ENCODE peak calls at places on chromosomes 16 and 17, in ten cellular contexts. One of them, this sample, is unnamed.

GRCh38 chr17:71071837-71072236 is 902.5 kb downstream of the KCNJ2 start:
- DNase-seq in WERI-Rb-1: no peak
- DNase-seq in AG04450: peak; percentile 89
- DNase-seq in ascending aorta: no peak
- DNase-seq in lower lobe of right lung: no peak
- DNase-seq in kidney epithelial cell: peak; percentile 97
- DNase-seq in left lung: no peak
- DNase-seq in adrenal gland: peak; percentile 18
- DNase-seq in nephron progenitor cell: no peak
- DNase-seq in mesothelial cell of epicardium: no peak
- DNase-seq in this sample: no peak

GRCh38 chr17:57110579-57111367 is 25.7 kb downstream of the AKAP1 start:
- DNase-seq in WERI-Rb-1: no peak
- DNase-seq in AG04450: no peak
- DNase-seq in ascending aorta: no peak
- DNase-seq in lower lobe of right lung: no peak
- DNase-seq in kidney epithelial cell: no peak
- DNase-seq in left lung: no peak
- DNase-seq in adrenal gland: no peak
- DNase-seq in nephron progenitor cell: no peak
- DNase-seq in mesothelial cell of epicardium: no peak
- DNase-seq in this sample: no peak

GRCh38 chr17:1931759-1932579 is 93.2 kb downstream of the RTN4RL1 start:
- DNase-seq in WERI-Rb-1: no peak
- DNase-seq in AG04450: no peak
- DNase-seq in ascending aorta: no peak
- DNase-seq in lower lobe of right lung: no peak
- DNase-seq in kidney epithelial cell: peak; percentile 25
- DNase-seq in left lung: no peak
- DNase-seq in adrenal gland: no peak
- DNase-seq in nephron progenitor cell: peak; percentile 66
- DNase-seq in mesothelial cell of epicardium: no peak
- DNase-seq in this sample: no peak

GRCh38 chr17:41278176-41278955 is 2.9 kb downstream of the KRTAP9-7 start:
- DNase-seq in WERI-Rb-1: no peak
- DNase-seq in AG04450: no peak
- DNase-seq in ascending aorta: no peak
- DNase-seq in lower lobe of right lung: no peak
- DNase-seq in kidney epithelial cell: peak; percentile 19
- DNase-seq in left lung: no peak
- DNase-seq in adrenal gland: no peak
- DNase-seq in nephron progenitor cell: no peak
- DNase-seq in mesothelial cell of epicardium: no peak
- DNase-seq in this sample: no peak

GRCh38 chr17:82943751-82944150 is 103.9 kb upstream of the ZNF750 start:
- DNase-seq in WERI-Rb-1: no peak
- DNase-seq in AG04450: no peak
- DNase-seq in ascending aorta: no peak
- DNase-seq in lower lobe of right lung: peak; percentile 17
- DNase-seq in kidney epithelial cell: no peak
- DNase-seq in left lung: peak; percentile 36
- DNase-seq in adrenal gland: no peak
- DNase-seq in nephron progenitor cell: no peak
- DNase-seq in mesothelial cell of epicardium: no peak
- DNase-seq in this sample: no peak

GRCh38 chr16:12511708-12512107 is 292.0 kb downstream of the CPPED1 start:
- DNase-seq in WERI-Rb-1: no peak
- DNase-seq in AG04450: no peak
- DNase-seq in ascending aorta: no peak
- DNase-seq in lower lobe of right lung: no peak
- DNase-seq in kidney epithelial cell: no peak
- DNase-seq in left lung: no peak
- DNase-seq in adrenal gland: no peak
- DNase-seq in nephron progenitor cell: no peak
- DNase-seq in mesothelial cell of epicardium: no peak
- DNase-seq in this sample: no peak

GRCh38 chr16:66894948-66895696 is 14.8 kb downstream of the PDP2 start:
- DNase-seq in WERI-Rb-1: peak; percentile 84
- DNase-seq in AG04450: no peak
- DNase-seq in ascending aorta: peak; percentile 85
- DNase-seq in lower lobe of right lung: peak; percentile 67
- DNase-seq in kidney epithelial cell: no peak
- DNase-seq in left lung: peak; percentile 73
- DNase-seq in adrenal gland: peak; percentile 76
- DNase-seq in nephron progenitor cell: peak; percentile 64
- DNase-seq in mesothelial cell of epicardium: peak; percentile 70
- DNase-seq in this sample: no peak

GRCh38 chr17:60345233-60345632 is 46.7 kb downstream of the USP32 start:
- DNase-seq in WERI-Rb-1: no peak
- DNase-seq in AG04450: no peak
- DNase-seq in ascending aorta: no peak
- DNase-seq in lower lobe of right lung: no peak
- DNase-seq in kidney epithelial cell: no peak
- DNase-seq in left lung: no peak
- DNase-seq in adrenal gland: no peak
- DNase-seq in nephron progenitor cell: no peak
- DNase-seq in mesothelial cell of epicardium: no peak
- DNase-seq in this sample: no peak

GRCh38 chr16:57620316-57621231 is 7.9 kb upstream of the ADGRG1 start:
- DNase-seq in WERI-Rb-1: no peak
- DNase-seq in AG04450: no peak
- DNase-seq in ascending aorta: no peak
- DNase-seq in lower lobe of right lung: peak; percentile 76
- DNase-seq in kidney epithelial cell: no peak
- DNase-seq in left lung: no peak
- DNase-seq in adrenal gland: no peak
- DNase-seq in nephron progenitor cell: no peak
- DNase-seq in mesothelial cell of epicardium: peak; percentile 64
- DNase-seq in this sample: no peak

GRCh38 chr16:60608971-60609370 is 1427.3 kb downstream of the CDH8 start:
- DNase-seq in WERI-Rb-1: no peak
- DNase-seq in AG04450: no peak
- DNase-seq in ascending aorta: no peak
- DNase-seq in lower lobe of right lung: no peak
- DNase-seq in kidney epithelial cell: no peak
- DNase-seq in left lung: no peak
- DNase-seq in adrenal gland: no peak
- DNase-seq in nephron progenitor cell: no peak
- DNase-seq in mesothelial cell of epicardium: no peak
- DNase-seq in this sample: no peak

DNA sequence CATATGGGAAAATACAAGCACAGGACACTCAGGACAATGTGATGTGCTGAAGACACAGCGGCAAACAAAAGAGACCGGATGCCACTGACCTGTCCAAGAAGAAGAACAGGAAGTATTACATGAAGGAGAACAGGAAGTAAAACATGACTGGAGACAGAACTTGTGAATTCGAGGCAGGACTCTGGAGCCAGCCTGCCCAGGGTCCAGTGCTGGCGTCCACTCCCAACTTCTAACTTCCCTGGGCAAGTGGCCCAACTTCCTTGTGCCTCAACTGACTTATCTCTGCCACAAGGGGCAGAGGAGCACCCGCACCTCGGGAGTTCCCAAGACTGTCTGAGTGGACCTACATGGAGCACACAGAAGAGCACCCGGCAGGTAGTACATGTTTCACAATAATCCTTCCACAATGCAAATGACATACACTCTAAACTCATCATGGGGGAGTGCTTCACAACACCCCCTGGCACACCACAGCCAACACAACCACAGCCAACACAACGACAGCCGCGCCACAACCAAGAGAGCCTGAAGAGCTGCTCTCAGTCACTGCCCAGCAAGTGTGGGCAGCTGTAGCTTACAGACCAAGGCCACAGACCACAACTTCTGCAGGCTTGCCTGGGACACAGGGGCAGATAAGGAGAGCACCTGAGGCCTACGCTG is 36.6 kb downstream of the ANKRD11 start:
- DNase-seq in WERI-Rb-1: no peak
- DNase-seq in AG04450: no peak
- DNase-seq in ascending aorta: no peak
- DNase-seq in lower lobe of right lung: peak; percentile 64
- DNase-seq in kidney epithelial cell: no peak
- DNase-seq in left lung: no peak
- DNase-seq in adrenal gland: no peak
- DNase-seq in nephron progenitor cell: no peak
- DNase-seq in mesothelial cell of epicardium: no peak
- DNase-seq in this sample: no peak
- TF ChIP-seq CTCF in WERI-Rb-1: peak; percentile 16
- TF ChIP-seq CTCF in AG04450: peak; percentile 22
- TF ChIP-seq CTCF in ascending aorta: no peak
- TF ChIP-seq CTCF in lower lobe of right lung: peak; percentile 34
- TF ChIP-seq CTCF in kidney epithelial cell: peak; percentile 20
- TF ChIP-seq CTCF in left lung: no peak
- TF ChIP-seq CTCF in adrenal gland: peak; percentile 18
- TF ChIP-seq CTCF in nephron progenitor cell: peak; percentile 9
- TF ChIP-seq CTCF in mesothelial cell of epicardium: no peak
- TF ChIP-seq CTCF in this sample: no peak

GRCh38 chr16:26963109-26963508 is 103.6 kb upstream of the C16orf82 start:
- DNase-seq in WERI-Rb-1: peak; percentile 15
- DNase-seq in AG04450: no peak
- DNase-seq in ascending aorta: no peak
- DNase-seq in lower lobe of right lung: no peak
- DNase-seq in kidney epithelial cell: no peak
- DNase-seq in left lung: no peak
- DNase-seq in adrenal gland: peak; percentile 15
- DNase-seq in nephron progenitor cell: peak; percentile 9
- DNase-seq in mesothelial cell of epicardium: no peak
- DNase-seq in this sample: no peak
- TF ChIP-seq CTCF in WERI-Rb-1: peak; percentile 73
- TF ChIP-seq CTCF in AG04450: peak; percentile 44
- TF ChIP-seq CTCF in ascending aorta: no peak
- TF ChIP-seq CTCF in lower lobe of right lung: no peak
- TF ChIP-seq CTCF in kidney epithelial cell: peak; percentile 27
- TF ChIP-seq CTCF in left lung: no peak
- TF ChIP-seq CTCF in adrenal gland: peak; percentile 23
- TF ChIP-seq CTCF in nephron progenitor cell: peak; percentile 16
- TF ChIP-seq CTCF in mesothelial cell of epicardium: no peak
- TF ChIP-seq CTCF in this sample: no peak

GRCh38 chr16:86765389-86766026 is 187.2 kb downstream of the FOXL1 start:
- DNase-seq in WERI-Rb-1: no peak
- DNase-seq in AG04450: no peak
- DNase-seq in ascending aorta: no peak
- DNase-seq in lower lobe of right lung: no peak
- DNase-seq in kidney epithelial cell: no peak
- DNase-seq in left lung: no peak
- DNase-seq in adrenal gland: no peak
- DNase-seq in nephron progenitor cell: no peak
- DNase-seq in mesothelial cell of epicardium: no peak
- DNase-seq in this sample: no peak

GRCh38 chr16:86771506-86772230 is 193.3 kb downstream of the FOXL1 start:
- DNase-seq in WERI-Rb-1: no peak
- DNase-seq in AG04450: no peak
- DNase-seq in ascending aorta: no peak
- DNase-seq in lower lobe of right lung: no peak
- DNase-seq in kidney epithelial cell: no peak
- DNase-seq in left lung: no peak
- DNase-seq in adrenal gland: no peak
- DNase-seq in nephron progenitor cell: no peak
- DNase-seq in mesothelial cell of epicardium: no peak
- DNase-seq in this sample: no peak

GRCh38 chr16:86766700-86767099 is 188.4 kb downstream of the FOXL1 start:
- DNase-seq in WERI-Rb-1: no peak
- DNase-seq in AG04450: no peak
- DNase-seq in ascending aorta: no peak
- DNase-seq in lower lobe of right lung: no peak
- DNase-seq in kidney epithelial cell: no peak
- DNase-seq in left lung: no peak
- DNase-seq in adrenal gland: no peak
- DNase-seq in nephron progenitor cell: no peak
- DNase-seq in mesothelial cell of epicardium: no peak
- DNase-seq in this sample: no peak

GRCh38 chr16:86768999-86769398 is 190.7 kb downstream of the FOXL1 start:
- DNase-seq in WERI-Rb-1: no peak
- DNase-seq in AG04450: no peak
- DNase-seq in ascending aorta: peak; percentile 71
- DNase-seq in lower lobe of right lung: no peak
- DNase-seq in kidney epithelial cell: no peak
- DNase-seq in left lung: no peak
- DNase-seq in adrenal gland: no peak
- DNase-seq in nephron progenitor cell: no peak
- DNase-seq in mesothelial cell of epicardium: no peak
- DNase-seq in this sample: no peak

DNA sequence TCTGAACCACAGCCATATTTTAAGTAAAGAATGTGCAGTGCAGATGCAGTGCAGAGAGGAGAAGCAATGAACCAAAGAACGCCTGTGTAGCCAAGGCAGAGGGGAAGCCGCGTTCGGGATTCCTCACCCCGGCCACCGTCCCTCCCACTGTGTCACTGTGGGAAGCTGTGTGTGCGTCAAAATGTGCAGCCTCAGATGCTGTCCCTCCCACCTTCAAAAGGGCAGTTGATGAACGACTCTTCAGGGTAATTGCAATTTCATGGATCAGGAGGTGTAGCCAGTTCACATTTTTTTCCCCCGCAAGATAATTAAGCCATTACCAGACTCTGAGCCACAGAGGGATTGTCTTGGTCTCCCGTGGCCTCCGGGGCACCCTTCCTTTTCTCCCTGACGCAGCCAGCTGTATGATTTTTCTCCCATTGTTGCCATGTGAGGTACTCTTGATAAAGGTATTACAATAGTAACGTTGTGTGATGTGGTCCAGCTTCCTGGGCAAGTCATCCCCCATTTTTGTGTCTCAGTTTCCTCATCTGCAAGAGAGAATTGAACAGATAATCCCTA is 190.0 kb downstream of the FOXL1 start:
- DNase-seq in WERI-Rb-1: no peak
- DNase-seq in AG04450: no peak
- DNase-seq in ascending aorta: no peak
- DNase-seq in lower lobe of right lung: no peak
- DNase-seq in kidney epithelial cell: no peak
- DNase-seq in left lung: no peak
- DNase-seq in adrenal gland: no peak
- DNase-seq in nephron progenitor cell: peak; percentile 58
- DNase-seq in mesothelial cell of epicardium: no peak
- DNase-seq in this sample: no peak
- TF ChIP-seq CTCF in WERI-Rb-1: no peak
- TF ChIP-seq CTCF in AG04450: no peak
- TF ChIP-seq CTCF in ascending aorta: no peak
- TF ChIP-seq CTCF in lower lobe of right lung: no peak
- TF ChIP-seq CTCF in kidney epithelial cell: no peak
- TF ChIP-seq CTCF in left lung: no peak
- TF ChIP-seq CTCF in adrenal gland: no peak
- TF ChIP-seq CTCF in nephron progenitor cell: no peak
- TF ChIP-seq CTCF in mesothelial cell of epicardium: no peak
- TF ChIP-seq CTCF in this sample: no peak

GRCh38 chr17:79109584-79109983 is 35.0 kb downstream of the ENGASE start:
- DNase-seq in WERI-Rb-1: no peak
- DNase-seq in AG04450: no peak
- DNase-seq in ascending aorta: no peak
- DNase-seq in lower lobe of right lung: no peak
- DNase-seq in kidney epithelial cell: no peak
- DNase-seq in left lung: no peak
- DNase-seq in adrenal gland: no peak
- DNase-seq in nephron progenitor cell: no peak
- DNase-seq in mesothelial cell of epicardium: no peak
- DNase-seq in this sample: no peak
- TF ChIP-seq CTCF in WERI-Rb-1: peak; percentile 80
- TF ChIP-seq CTCF in AG04450: no peak
- TF ChIP-seq CTCF in ascending aorta: no peak
- TF ChIP-seq CTCF in lower lobe of right lung: no peak
- TF ChIP-seq CTCF in kidney epithelial cell: peak; percentile 23
- TF ChIP-seq CTCF in left lung: no peak
- TF ChIP-seq CTCF in adrenal gland: no peak
- TF ChIP-seq CTCF in nephron progenitor cell: no peak
- TF ChIP-seq CTCF in mesothelial cell of epicardium: no peak
- TF ChIP-seq CTCF in this sample: no peak

This sample was measured in osteocyte.